ENCODE peak calls at places on chromosomes 2 and 18, in eight cellular contexts. One of them, this sample, is unnamed.
A peak's percentile ranks its signal among the peaks of the same experiment; 100 is the strongest.

GRCh38 chr2:1539973-1540372 is 126.7 kb downstream of the TPO start:
- DNase-seq in lower lobe of right lung: no peak
- DNase-seq in astrocyte of the spinal cord: no peak
- DNase-seq in fibroblast of mammary gland: no peak
- DNase-seq in dorsolateral prefrontal cortex: no peak
- DNase-seq in mammary epithelial cell: no peak
- DNase-seq in breast epithelium: no peak
- DNase-seq in H9: no peak
- DNase-seq in this sample: no peak

GRCh38 chr18:68177807-68178702 is 536.9 kb downstream of the TMX3 start:
- DNase-seq in astrocyte of the spinal cord: peak; percentile 98
- DNase-seq in lower lobe of right lung: no peak
- DNase-seq in breast epithelium: no peak
- DNase-seq in mammary epithelial cell: peak; percentile 91
- DNase-seq in fibroblast of mammary gland: peak; percentile 95
- DNase-seq in dorsolateral prefrontal cortex: no peak
- DNase-seq in H9: no peak
- DNase-seq in this sample: peak; percentile 94

GRCh38 chr18:48813833-48814489 is 136.8 kb downstream of the SMAD7 start:
- DNase-seq in astrocyte of the spinal cord: no peak
- DNase-seq in H9: peak; percentile 9
- DNase-seq in breast epithelium: no peak
- DNase-seq in mammary epithelial cell: no peak
- DNase-seq in dorsolateral prefrontal cortex: no peak
- DNase-seq in lower lobe of right lung: peak; percentile 45
- DNase-seq in fibroblast of mammary gland: no peak
- DNase-seq in this sample: no peak

GRCh38 chr2:170766693-170767092 is 3.5 kb upstream of the ERICH2 start:
- DNase-seq in breast epithelium: no peak
- DNase-seq in astrocyte of the spinal cord: no peak
- DNase-seq in dorsolateral prefrontal cortex: no peak
- DNase-seq in H9: no peak
- DNase-seq in lower lobe of right lung: no peak
- DNase-seq in fibroblast of mammary gland: no peak
- DNase-seq in mammary epithelial cell: no peak
- DNase-seq in this sample: no peak

GRCh38 chr18:79944126-79944731 is 7.2 kb downstream of the SLC66A2 start:
- DNase-seq in mammary epithelial cell: no peak
- DNase-seq in breast epithelium: peak; percentile 26
- DNase-seq in lower lobe of right lung: peak; percentile 32
- DNase-seq in fibroblast of mammary gland: no peak
- DNase-seq in astrocyte of the spinal cord: peak; percentile 69
- DNase-seq in dorsolateral prefrontal cortex: peak; percentile 63
- DNase-seq in H9: peak; percentile 28
- DNase-seq in this sample: peak; percentile 66

GRCh38 chr2:178767099-178768060 is 39.8 kb downstream of the TTN start:
- DNase-seq in breast epithelium: no peak
- DNase-seq in H9: no peak
- DNase-seq in mammary epithelial cell: no peak
- DNase-seq in astrocyte of the spinal cord: no peak
- DNase-seq in dorsolateral prefrontal cortex: no peak
- DNase-seq in fibroblast of mammary gland: no peak
- DNase-seq in lower lobe of right lung: no peak
- DNase-seq in this sample: no peak

GRCh38 chr2:71426721-71427120 is 26.6 kb upstream of the DYSF start:
- DNase-seq in breast epithelium: no peak
- DNase-seq in astrocyte of the spinal cord: no peak
- DNase-seq in fibroblast of mammary gland: no peak
- DNase-seq in H9: no peak
- DNase-seq in mammary epithelial cell: no peak
- DNase-seq in lower lobe of right lung: no peak
- DNase-seq in dorsolateral prefrontal cortex: no peak
- DNase-seq in this sample: no peak

GRCh38 chr2:8152392-8153257 is 529.2 kb upstream of the ID2 start:
- DNase-seq in astrocyte of the spinal cord: no peak
- DNase-seq in dorsolateral prefrontal cortex: no peak
- DNase-seq in fibroblast of mammary gland: no peak
- DNase-seq in H9: no peak
- DNase-seq in mammary epithelial cell: no peak
- DNase-seq in lower lobe of right lung: no peak
- DNase-seq in breast epithelium: no peak
- DNase-seq in this sample: no peak

GRCh38 chr2:37427241-37427640 is 82.8 kb downstream of the QPCT start:
- DNase-seq in fibroblast of mammary gland: no peak
- DNase-seq in mammary epithelial cell: no peak
- DNase-seq in H9: no peak
- DNase-seq in lower lobe of right lung: no peak
- DNase-seq in dorsolateral prefrontal cortex: no peak
- DNase-seq in breast epithelium: no peak
- DNase-seq in astrocyte of the spinal cord: no peak
- DNase-seq in this sample: no peak

GRCh38 chr18:10851824-10852225 is 297.5 kb downstream of the PIEZO2 start:
- DNase-seq in dorsolateral prefrontal cortex: no peak
- DNase-seq in astrocyte of the spinal cord: peak; percentile 72
- DNase-seq in lower lobe of right lung: no peak
- DNase-seq in breast epithelium: no peak
- DNase-seq in fibroblast of mammary gland: peak; percentile 67
- DNase-seq in mammary epithelial cell: peak; percentile 10
- DNase-seq in H9: no peak
- DNase-seq in this sample: peak; percentile 90

GRCh38 chr18:56565596-56566355 is 72.6 kb downstream of the TXNL1 start:
- DNase-seq in H9: no peak
- DNase-seq in dorsolateral prefrontal cortex: no peak
- DNase-seq in mammary epithelial cell: no peak
- DNase-seq in astrocyte of the spinal cord: peak; percentile 43
- DNase-seq in lower lobe of right lung: no peak
- DNase-seq in breast epithelium: no peak
- DNase-seq in fibroblast of mammary gland: peak; percentile 97
- DNase-seq in this sample: peak; percentile 93

GRCh38 chr18:43620936-43621335 is 343.6 kb upstream of the SYT4 start:
- DNase-seq in breast epithelium: no peak
- DNase-seq in fibroblast of mammary gland: peak; percentile 37
- DNase-seq in mammary epithelial cell: peak; percentile 20
- DNase-seq in H9: no peak
- DNase-seq in dorsolateral prefrontal cortex: no peak
- DNase-seq in astrocyte of the spinal cord: peak; percentile 22
- DNase-seq in lower lobe of right lung: no peak
- DNase-seq in this sample: peak; percentile 46

GRCh38 chr2:241532168-241532567 is 23.8 kb upstream of the STK25 start:
- DNase-seq in lower lobe of right lung: no peak
- DNase-seq in breast epithelium: no peak
- DNase-seq in dorsolateral prefrontal cortex: no peak
- DNase-seq in fibroblast of mammary gland: no peak
- DNase-seq in astrocyte of the spinal cord: no peak
- DNase-seq in mammary epithelial cell: no peak
- DNase-seq in H9: no peak
- DNase-seq in this sample: no peak

GRCh38 chr18:51077217-51077616 is 47.2 kb downstream of the SMAD4 start:
- DNase-seq in mammary epithelial cell: peak; percentile 34
- DNase-seq in H9: no peak
- DNase-seq in lower lobe of right lung: no peak
- DNase-seq in breast epithelium: no peak
- DNase-seq in fibroblast of mammary gland: peak; percentile 73
- DNase-seq in dorsolateral prefrontal cortex: no peak
- DNase-seq in astrocyte of the spinal cord: peak; percentile 71
- DNase-seq in this sample: peak; percentile 33

GRCh38 chr2:189142893-189143759 is 36.4 kb downstream of the COL5A2 start:
- DNase-seq in H9: peak; percentile 60
- DNase-seq in dorsolateral prefrontal cortex: no peak
- DNase-seq in breast epithelium: no peak
- DNase-seq in fibroblast of mammary gland: peak; percentile 68
- DNase-seq in mammary epithelial cell: peak; percentile 52
- DNase-seq in astrocyte of the spinal cord: no peak
- DNase-seq in lower lobe of right lung: no peak
- DNase-seq in this sample: peak; percentile 38

DNA sequence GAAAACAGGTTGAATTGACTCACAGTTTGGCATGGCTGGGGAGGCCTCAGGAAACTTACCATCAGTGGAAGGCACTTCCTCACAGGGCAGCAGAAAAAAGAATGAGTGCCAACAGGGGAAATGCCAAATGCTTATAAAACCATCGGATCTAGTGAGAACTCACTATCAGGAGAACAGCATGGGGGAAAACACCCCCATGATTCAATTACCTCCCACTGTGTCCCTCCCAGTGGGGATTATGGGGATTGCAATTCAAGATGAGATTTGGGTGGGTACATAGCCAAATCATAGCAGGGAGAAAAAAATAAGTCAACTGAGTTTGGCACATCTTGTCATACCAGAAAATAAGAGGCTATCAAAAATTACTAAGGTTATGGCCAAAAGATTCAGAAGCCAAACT is 96.3 kb downstream of the TRIP12 start:
- DNase-seq in H9: no peak
- DNase-seq in mammary epithelial cell: no peak
- DNase-seq in lower lobe of right lung: no peak
- DNase-seq in dorsolateral prefrontal cortex: no peak
- DNase-seq in astrocyte of the spinal cord: no peak
- DNase-seq in fibroblast of mammary gland: no peak
- DNase-seq in breast epithelium: no peak
- DNase-seq in this sample: no peak
- TF ChIP-seq CTCF in H9: peak; percentile 38
- TF ChIP-seq CTCF in mammary epithelial cell: peak; percentile 3
- TF ChIP-seq CTCF in lower lobe of right lung: no peak
- TF ChIP-seq CTCF in dorsolateral prefrontal cortex: no peak
- TF ChIP-seq CTCF in astrocyte of the spinal cord: no peak
- TF ChIP-seq CTCF in fibroblast of mammary gland: peak; percentile 2
- TF ChIP-seq CTCF in breast epithelium: no peak
- TF ChIP-seq CTCF in this sample: no peak

DNA sequence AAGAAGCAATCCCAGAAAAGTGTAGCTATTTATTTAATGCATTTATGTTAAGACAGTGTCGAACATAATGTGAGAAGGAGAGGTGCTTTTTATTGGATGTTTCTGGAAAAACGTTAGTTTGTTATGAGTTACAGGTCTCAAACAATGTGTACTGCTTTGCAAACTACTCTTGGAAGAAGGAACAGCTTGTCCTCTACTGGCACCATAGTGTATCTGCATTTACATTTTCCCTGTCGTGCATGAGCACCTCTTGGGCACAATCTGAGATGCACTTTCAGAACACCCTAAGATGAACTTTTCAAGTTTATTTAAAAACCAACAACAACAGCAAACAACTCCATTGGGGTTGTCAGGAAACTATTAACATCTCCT is 22.8 kb downstream of the CCNYL1 start:
- DNase-seq in astrocyte of the spinal cord: peak; percentile 46
- DNase-seq in fibroblast of mammary gland: peak; percentile 56
- DNase-seq in lower lobe of right lung: no peak
- DNase-seq in breast epithelium: no peak
- DNase-seq in H9: no peak
- DNase-seq in dorsolateral prefrontal cortex: no peak
- DNase-seq in mammary epithelial cell: no peak
- DNase-seq in this sample: peak; percentile 70
- TF ChIP-seq CTCF in astrocyte of the spinal cord: peak; percentile 67
- TF ChIP-seq CTCF in fibroblast of mammary gland: peak; percentile 54
- TF ChIP-seq CTCF in lower lobe of right lung: no peak
- TF ChIP-seq CTCF in breast epithelium: no peak
- TF ChIP-seq CTCF in H9: peak; percentile 32
- TF ChIP-seq CTCF in dorsolateral prefrontal cortex: peak; percentile 48
- TF ChIP-seq CTCF in mammary epithelial cell: peak; percentile 41
- TF ChIP-seq CTCF in this sample: peak; percentile 66

GRCh38 chr2:218274586-218274985 is 4.3 kb downstream of the PNKD start:
- DNase-seq in breast epithelium: no peak
- DNase-seq in dorsolateral prefrontal cortex: no peak
- DNase-seq in mammary epithelial cell: no peak
- DNase-seq in astrocyte of the spinal cord: no peak
- DNase-seq in fibroblast of mammary gland: no peak
- DNase-seq in H9: no peak
- DNase-seq in lower lobe of right lung: peak; percentile 21
- DNase-seq in this sample: no peak

GRCh38 chr2:218277921-218278320 is 7.6 kb downstream of the PNKD start:
- DNase-seq in mammary epithelial cell: no peak
- DNase-seq in dorsolateral prefrontal cortex: no peak
- DNase-seq in fibroblast of mammary gland: no peak
- DNase-seq in H9: no peak
- DNase-seq in breast epithelium: no peak
- DNase-seq in lower lobe of right lung: no peak
- DNase-seq in astrocyte of the spinal cord: no peak
- DNase-seq in this sample: no peak

GRCh38 chr2:218278531-218279360 is 8.4 kb downstream of the PNKD start:
- DNase-seq in lower lobe of right lung: no peak
- DNase-seq in fibroblast of mammary gland: no peak
- DNase-seq in mammary epithelial cell: no peak
- DNase-seq in astrocyte of the spinal cord: no peak
- DNase-seq in dorsolateral prefrontal cortex: no peak
- DNase-seq in H9: no peak
- DNase-seq in breast epithelium: no peak
- DNase-seq in this sample: no peak

GRCh38 chr2:218275368-218276072 is 5.2 kb downstream of the PNKD start:
- DNase-seq in astrocyte of the spinal cord: no peak
- DNase-seq in breast epithelium: no peak
- DNase-seq in H9: no peak
- DNase-seq in dorsolateral prefrontal cortex: no peak
- DNase-seq in fibroblast of mammary gland: no peak
- DNase-seq in lower lobe of right lung: no peak
- DNase-seq in mammary epithelial cell: no peak
- DNase-seq in this sample: no peak

GRCh38 chr2:218276986-218277755 is 6.9 kb downstream of the PNKD start:
- DNase-seq in astrocyte of the spinal cord: no peak
- DNase-seq in dorsolateral prefrontal cortex: no peak
- DNase-seq in lower lobe of right lung: peak; percentile 22
- DNase-seq in H9: no peak
- DNase-seq in breast epithelium: no peak
- DNase-seq in fibroblast of mammary gland: no peak
- DNase-seq in mammary epithelial cell: no peak
- DNase-seq in this sample: no peak
- TF ChIP-seq CTCF in astrocyte of the spinal cord: no peak
- TF ChIP-seq CTCF in dorsolateral prefrontal cortex: no peak
- TF ChIP-seq CTCF in lower lobe of right lung: no peak
- TF ChIP-seq CTCF in H9: no peak
- TF ChIP-seq CTCF in breast epithelium: no peak
- TF ChIP-seq CTCF in fibroblast of mammary gland: peak; percentile 16
- TF ChIP-seq CTCF in mammary epithelial cell: no peak
- TF ChIP-seq CTCF in this sample: no peak

GRCh38 chr18:55323051-55323994 is 264.7 kb downstream of the TCF4 start:
- DNase-seq in dorsolateral prefrontal cortex: no peak
- DNase-seq in astrocyte of the spinal cord: peak; percentile 47
- DNase-seq in fibroblast of mammary gland: peak; percentile 84
- DNase-seq in breast epithelium: no peak
- DNase-seq in H9: no peak
- DNase-seq in lower lobe of right lung: no peak
- DNase-seq in mammary epithelial cell: no peak
- DNase-seq in this sample: peak; percentile 53

GRCh38 chr18:55320399-55321255 is 267.4 kb downstream of the TCF4 start:
- DNase-seq in H9: no peak
- DNase-seq in fibroblast of mammary gland: peak; percentile 60
- DNase-seq in dorsolateral prefrontal cortex: no peak
- DNase-seq in mammary epithelial cell: no peak
- DNase-seq in astrocyte of the spinal cord: peak; percentile 53
- DNase-seq in lower lobe of right lung: no peak
- DNase-seq in breast epithelium: no peak
- DNase-seq in this sample: no peak

GRCh38 chr18:55324166-55324565 is 263.8 kb downstream of the TCF4 start:
- DNase-seq in astrocyte of the spinal cord: no peak
- DNase-seq in fibroblast of mammary gland: no peak
- DNase-seq in dorsolateral prefrontal cortex: no peak
- DNase-seq in lower lobe of right lung: no peak
- DNase-seq in breast epithelium: no peak
- DNase-seq in mammary epithelial cell: no peak
- DNase-seq in H9: no peak
- DNase-seq in this sample: no peak

GRCh38 chr18:55321268-55322175 is 266.5 kb downstream of the TCF4 start:
- DNase-seq in dorsolateral prefrontal cortex: peak; percentile 94
- DNase-seq in fibroblast of mammary gland: peak; percentile 93
- DNase-seq in breast epithelium: peak; percentile 61
- DNase-seq in astrocyte of the spinal cord: peak; percentile 95
- DNase-seq in mammary epithelial cell: peak; percentile 79
- DNase-seq in lower lobe of right lung: peak; percentile 91
- DNase-seq in H9: peak; percentile 85
- DNase-seq in this sample: peak; percentile 95

GRCh38 chr18:55322176-55322735 is 265.7 kb downstream of the TCF4 start:
- DNase-seq in fibroblast of mammary gland: peak; percentile 98
- DNase-seq in astrocyte of the spinal cord: peak; percentile 96
- DNase-seq in dorsolateral prefrontal cortex: peak; percentile 85
- DNase-seq in H9: peak; percentile 76
- DNase-seq in mammary epithelial cell: peak; percentile 78
- DNase-seq in lower lobe of right lung: peak; percentile 74
- DNase-seq in breast epithelium: peak; percentile 48
- DNase-seq in this sample: peak; percentile 97
- TF ChIP-seq CTCF in fibroblast of mammary gland: peak; percentile 24
- TF ChIP-seq CTCF in astrocyte of the spinal cord: no peak
- TF ChIP-seq CTCF in dorsolateral prefrontal cortex: peak; percentile 15
- TF ChIP-seq CTCF in H9: no peak
- TF ChIP-seq CTCF in mammary epithelial cell: no peak
- TF ChIP-seq CTCF in lower lobe of right lung: peak; percentile 10
- TF ChIP-seq CTCF in breast epithelium: no peak
- TF ChIP-seq CTCF in this sample: peak; percentile 23